ENCODE peak calls at places on chromosomes 16 and 17, in nine cellular contexts. K is PC-9, T is AG09309, J is adrenal gland, H is astrocyte of the spinal cord, M is hepatocyte, P is GM20000, B is AG09319, R is progenitor cell of endocrine pancreas. F is an unnamed sample.

GRCh38 chr16:56931253-56931768 is 631 bp upstream of the HERPUD1 start:
- DNase-seq in K (no peak), T (no peak), J (no peak), H (no peak), M (peak; percentile 28), P (peak; percentile 73), B (no peak), R (no peak), F (peak; percentile 73)

GRCh38 chr17:47257651-47258339 is 4.2 kb downstream of the ITGB3 start:
- DNase-seq in K (no peak), T (no peak), J (no peak), H (peak; percentile 80), M (no peak), P (no peak), B (no peak), R (no peak), F (no peak)

GRCh38 chr16:56878455-56878854 is 13.4 kb downstream of the SLC12A3 start:
- DNase-seq in K (no peak), T (no peak), J (no peak), H (no peak), M (no peak), P (no peak), B (no peak), R (no peak), F (no peak)

GRCh38 chr17:79624658-79625478 is 14.0 kb upstream of the RBFOX3 start:
- DNase-seq in K (no peak), T (no peak), J (peak; percentile 1), H (no peak), M (no peak), P (no peak), B (no peak), R (no peak), F (no peak)

GRCh38 chr16:88299751-88300462 is 82.9 kb upstream of the ZNF469 start:
- DNase-seq in K (no peak), T (no peak), J (no peak), H (no peak), M (no peak), P (no peak), B (no peak), R (no peak), F (no peak)

GRCh38 chr16:58678716-58679115 is 5.9 kb downstream of the SLC38A7 start:
- DNase-seq in K (peak; percentile 49), T (no peak), J (peak; percentile 71), H (no peak), M (no peak), P (no peak), B (peak; percentile 10), R (no peak), F (no peak)

GRCh38 chr17:57578608-57578990 is 166.5 kb downstream of the CCDC182 start:
- DNase-seq in K (no peak), T (no peak), J (no peak), H (no peak), M (no peak), P (peak; percentile 54), B (no peak), R (no peak), F (peak; percentile 57)

GRCh38 chr16:79485020-79485419 is 115.5 kb downstream of the MAF start:
- DNase-seq in K (no peak), T (no peak), J (no peak), H (no peak), M (no peak), P (no peak), B (no peak), R (no peak), F (no peak)

GRCh38 chr16:16096161-16096857 is 127.0 kb downstream of the ABCC6 start:
- DNase-seq in K (no peak), T (peak; percentile 25), J (no peak), H (peak; percentile 56), M (no peak), P (no peak), B (no peak), R (no peak), F (no peak)

GRCh38 chr17:33322063-33322462 is 29.0 kb upstream of the ASIC2 start:
- DNase-seq in K (no peak), T (no peak), J (no peak), H (no peak), M (no peak), P (no peak), B (no peak), R (no peak), F (no peak)

DNA sequence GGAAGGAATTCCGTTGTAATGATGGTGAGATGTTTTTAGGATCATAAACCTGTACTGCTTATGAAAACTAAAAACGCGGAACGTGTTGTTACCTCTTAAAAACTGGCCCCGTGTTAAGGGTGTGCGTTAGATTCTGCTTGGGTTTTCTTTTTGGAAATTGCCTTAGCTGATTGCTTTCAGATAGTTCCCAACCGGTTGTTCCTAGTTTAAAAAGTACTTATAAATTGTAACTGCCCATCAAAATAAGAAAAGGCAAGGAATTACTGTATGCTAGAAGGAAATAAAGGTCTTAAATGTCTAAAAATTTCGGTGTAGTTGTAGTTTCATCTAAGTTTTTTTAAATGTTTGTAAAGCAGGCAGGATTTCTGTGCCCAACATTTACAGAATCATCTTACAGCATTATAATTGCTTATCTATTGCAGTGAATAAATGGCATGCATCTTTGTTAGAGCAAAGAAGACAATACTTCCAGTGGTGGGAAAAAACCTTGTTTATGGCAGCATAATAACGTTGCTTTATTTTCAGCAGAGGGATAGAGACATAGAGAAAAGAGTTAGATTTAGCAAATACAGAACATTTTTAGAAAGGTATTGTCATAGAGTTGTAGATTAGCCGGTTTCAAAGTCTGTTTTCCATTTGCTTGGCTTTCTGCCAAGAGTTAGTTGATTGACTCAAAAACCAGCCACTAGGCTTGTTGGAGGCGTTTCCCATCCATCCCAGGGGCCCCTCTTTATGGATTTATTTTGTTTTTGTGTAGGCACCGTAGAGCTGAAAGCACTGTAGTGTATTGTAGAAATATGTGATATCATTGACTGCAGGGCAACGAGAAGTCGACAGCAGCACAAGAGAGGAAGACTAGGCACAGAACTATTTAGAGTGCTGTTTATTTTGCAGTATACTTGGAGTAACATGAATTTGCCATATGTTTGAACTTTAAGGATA is 1.7 kb downstream of the PPM1D start:
- DNase-seq in K (peak; percentile 74), T (peak; percentile 32), J (peak; percentile 59), H (peak; percentile 87), M (peak; percentile 91), P (peak; percentile 61), B (no peak), R (peak; percentile 23), F (peak; percentile 52)
- TF ChIP-seq CTCF in K (peak; percentile 20), T (no peak), J (peak; percentile 7), H (no peak), M (no peak), P (no peak), B (no peak), R (peak; percentile 2), F (no peak)

DNA sequence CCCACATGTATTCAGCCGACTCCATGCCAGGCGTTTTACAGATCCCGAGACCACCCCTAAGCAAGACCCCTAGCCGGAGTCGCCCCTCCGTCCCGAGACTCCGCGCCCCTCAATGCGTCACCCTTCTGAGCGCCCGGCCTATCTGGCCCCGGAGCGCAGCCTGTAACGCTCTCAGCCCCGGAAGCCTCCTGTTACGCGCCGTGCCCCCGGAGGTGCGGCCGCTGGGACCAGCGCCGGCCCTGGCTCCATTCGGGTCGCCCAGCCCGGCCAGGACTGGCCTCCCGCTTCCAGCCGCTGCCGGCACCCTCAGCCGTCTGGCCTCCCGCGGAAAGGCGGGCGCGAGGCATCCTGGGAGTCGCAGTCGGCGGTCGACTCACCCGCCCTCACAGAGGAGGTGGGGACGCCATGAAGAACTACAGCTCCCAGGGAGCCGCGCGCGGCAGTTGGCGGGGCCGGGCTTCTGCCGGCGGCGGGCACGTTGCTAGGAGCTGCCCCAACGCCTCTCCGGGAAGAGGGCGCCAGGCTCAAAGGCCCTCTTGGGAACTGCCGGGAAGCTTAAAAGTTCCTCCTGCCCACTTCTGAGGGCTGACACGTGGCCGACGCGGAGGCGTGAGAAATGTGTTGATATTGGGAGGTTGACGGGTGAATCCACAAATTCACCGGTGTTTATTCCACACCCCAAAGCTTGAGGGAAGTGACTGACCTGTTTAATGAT is at the start of gene FBF1:
- DNase-seq in K (peak; percentile 90), T (peak; percentile 67), J (peak; percentile 93), H (peak; percentile 95), M (peak; percentile 97), P (peak; percentile 98), B (peak; percentile 82), R (peak; percentile 91), F (peak; percentile 98)
- TF ChIP-seq CTCF in K (no peak), T (no peak), J (no peak), H (no peak), M (no peak), P (no peak), B (no peak), R (peak; percentile 13), F (peak; percentile 9)

GRCh38 chr17:67770539-67770938 is 52.8 kb downstream of the NOL11 start:
- DNase-seq in K (no peak), T (no peak), J (no peak), H (no peak), M (no peak), P (no peak), B (no peak), R (no peak), F (no peak)

DNA sequence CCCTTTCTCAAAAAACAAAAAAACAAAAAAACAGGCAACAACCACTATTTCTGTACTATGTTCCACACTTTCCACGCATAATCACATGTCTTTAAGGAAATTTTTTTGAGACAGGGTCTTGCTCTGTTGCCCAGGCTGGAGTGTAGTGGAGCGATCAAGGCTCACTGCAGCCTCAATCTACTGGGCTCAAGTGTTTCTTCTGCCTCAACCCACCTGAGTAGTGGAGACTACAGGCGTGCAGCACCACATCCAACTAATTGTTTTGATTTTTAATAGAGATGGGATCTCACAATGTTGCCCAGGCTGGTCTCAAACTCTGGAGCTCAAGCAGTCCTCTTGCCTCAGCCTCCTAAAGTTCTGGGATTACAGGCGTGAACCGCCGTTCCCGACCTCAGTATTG is 52.6 kb upstream of the BPTF start:
- DNase-seq in K (no peak), T (no peak), J (no peak), H (no peak), M (no peak), P (no peak), B (no peak), R (no peak), F (no peak)
- TF ChIP-seq CTCF in K (no peak), T (no peak), J (no peak), H (no peak), M (no peak), P (no peak), B (no peak), R (no peak), F (no peak)

GRCh38 chr16:2053897-2054296 is 6.1 kb downstream of the TSC2 start:
- DNase-seq in K (no peak), T (no peak), J (no peak), H (no peak), M (no peak), P (no peak), B (no peak), R (no peak), F (no peak)

GRCh38 chr16:2054543-2055245 is 6.9 kb downstream of the TSC2 start:
- DNase-seq in K (no peak), T (no peak), J (no peak), H (no peak), M (no peak), P (no peak), B (no peak), R (no peak), F (no peak)

GRCh38 chr16:2056681-2057407 is 9.1 kb downstream of the TSC2 start:
- DNase-seq in K (no peak), T (no peak), J (no peak), H (no peak), M (no peak), P (no peak), B (no peak), R (no peak), F (no peak)

GRCh38 chr16:2057438-2057837 is 9.7 kb downstream of the TSC2 start:
- DNase-seq in K (no peak), T (no peak), J (no peak), H (no peak), M (no peak), P (no peak), B (no peak), R (no peak), F (no peak)

GRCh38 chr16:2056077-2056476 is 8.3 kb downstream of the TSC2 start:
- DNase-seq in K (no peak), T (no peak), J (no peak), H (no peak), M (no peak), P (no peak), B (no peak), R (no peak), F (no peak)
- TF ChIP-seq CTCF in K (peak; percentile 21), T (peak; percentile 43), J (no peak), H (peak; percentile 44), M (peak; percentile 17), P (no peak), B (peak; percentile 29), R (no peak), F (peak; percentile 19)

F was measured in GM13977.